ENCODE peak calls at places on chromosomes 16 and 17, in five cellular contexts. O is activated T-cell treated with anti-CD3 and anti-CD28 coated beads for 1 hour, P is AG10803, I is NCI-H524, X is GM12864. H is an unnamed sample.

GRCh38 chr17:33725675-33726271 is 432.7 kb upstream of the ASIC2 start:
- DNase-seq in O (peak; percentile 1), P (peak; percentile 13), I (peak; percentile 15), X (no peak), H (peak; percentile 20)

GRCh38 chr17:4858880-4859260 is 25.7 kb downstream of the MINK1 start:
- DNase-seq in O (no peak), P (peak; percentile 35), I (no peak), X (no peak), H (no peak)

GRCh38 chr17:44210342-44211192 is 8.9 kb downstream of the UBTF start:
- DNase-seq in O (peak; percentile 84), P (peak; percentile 87), I (peak; percentile 76), X (peak; percentile 62), H (peak; percentile 80)

GRCh38 chr17:74317071-74317470 is 9.0 kb upstream of the KIF19 start:
- DNase-seq in O (no peak), P (no peak), I (no peak), X (no peak), H (no peak)

GRCh38 chr16:22220714-22221113 is 14.6 kb downstream of the EEF2K start:
- DNase-seq in O (no peak), P (no peak), I (no peak), X (no peak), H (no peak)

GRCh38 chr17:72812823-72813222 is 279.7 kb downstream of the SLC39A11 start:
- DNase-seq in O (no peak), P (no peak), I (no peak), X (no peak), H (no peak)

GRCh38 chr16:1678500-1679098 is 520 bp downstream of the JPT2 start:
- DNase-seq in O (peak; percentile 30), P (peak; percentile 48), I (peak; percentile 22), X (no peak), H (no peak)

GRCh38 chr17:80251966-80252365 is 8.7 kb upstream of the RNF213 start:
- DNase-seq in O (no peak), P (no peak), I (no peak), X (no peak), H (no peak)

GRCh38 chr17:82882715-82883446 is 43.1 kb upstream of the ZNF750 start:
- DNase-seq in O (peak; percentile 66), P (no peak), I (no peak), X (no peak), H (no peak)

GRCh38 chr17:41919840-41920579 is 1.3 kb upstream of the ACLY start:
- DNase-seq in O (no peak), P (peak; percentile 42), I (no peak), X (no peak), H (peak; percentile 3)